ENCODE peak calls at places on chromosomes 2 and 18, in ten cellular contexts. R, W, A, J, G, S, D, Y, K and T are unnamed samples.
A peak's percentile ranks its signal among the peaks of the same experiment; 100 is the strongest.

GRCh38 chr2:219252900-219253752 is at the start of gene TUBA4B:
- DNase-seq in S (no peak), R (peak; percentile 88), K (no peak), Y (peak; percentile 75), A (no peak), W (peak; percentile 43), D (no peak), G (no peak), J (peak; percentile 43), T (no peak)

GRCh38 chr18:36153771-36154170 is 24.1 kb downstream of the ELP2 start:
- DNase-seq in S (no peak), Y (no peak), W (no peak), A (no peak), J (no peak), K (peak; percentile 15), R (no peak), G (no peak), D (no peak), T (no peak)

GRCh38 chr2:218065239-218066006 is 3.6 kb upstream of the RUFY4 start:
- DNase-seq in J (no peak), Y (no peak), S (no peak), W (no peak), K (no peak), R (peak; percentile 67), G (no peak), D (no peak), A (no peak), T (no peak)

GRCh38 chr2:8442833-8443486 is 238.9 kb upstream of the ID2 start:
- DNase-seq in J (no peak), S (no peak), K (no peak), D (no peak), Y (no peak), G (no peak), W (no peak), R (no peak), A (no peak), T (no peak)

GRCh38 chr2:39018633-39019032 is 102.2 kb downstream of the SOS1 start:
- DNase-seq in K (no peak), J (no peak), A (no peak), W (no peak), D (no peak), S (no peak), Y (no peak), G (no peak), R (no peak), T (no peak)

GRCh38 chr2:231270221-231271114 is 72.0 kb downstream of the ARMC9 start:
- DNase-seq in G (no peak), D (peak; percentile 82), S (no peak), K (no peak), Y (no peak), J (no peak), R (no peak), A (no peak), W (peak; percentile 83), T (no peak)

GRCh38 chr2:170159060-170159459 is 18.9 kb upstream of the MYO3B start:
- DNase-seq in R (no peak), K (no peak), D (no peak), Y (no peak), G (no peak), S (no peak), J (no peak), A (no peak), W (no peak), T (no peak)

GRCh38 chr18:22977847-22978701 is 44.9 kb downstream of the RBBP8 start:
- DNase-seq in W (peak; percentile 19), J (peak; percentile 43), R (no peak), K (peak; percentile 81), S (no peak), G (no peak), Y (peak; percentile 89), A (no peak), D (no peak), T (no peak)

GRCh38 chr2:163753721-163754120 is 17.9 kb upstream of the FIGN start:
- DNase-seq in W (no peak), D (no peak), Y (no peak), J (no peak), S (no peak), G (no peak), K (no peak), A (no peak), R (no peak), T (no peak)

GRCh38 chr2:223460774-223461211 is 141.4 kb downstream of the SCG2 start:
- DNase-seq in K (peak; percentile 75), J (peak; percentile 37), G (no peak), D (no peak), W (no peak), A (no peak), R (no peak), S (no peak), Y (peak; percentile 69), T (no peak)

GRCh38 chr2:137208361-137208973 is 443.1 kb downstream of the THSD7B start:
- DNase-seq in A (no peak), J (no peak), G (no peak), Y (peak; percentile 53), S (no peak), K (peak; percentile 2), W (peak; percentile 18), D (no peak), R (no peak), T (no peak)

GRCh38 chr2:189782221-189782671 is 1.9 kb downstream of the ORMDL1 start:
- DNase-seq in Y (peak; percentile 6), G (no peak), D (no peak), K (peak; percentile 43), W (no peak), J (no peak), A (no peak), R (no peak), S (no peak), T (no peak)

GRCh38 chr2:121038031-121038430 is 247.0 kb downstream of the TFCP2L1 start:
- DNase-seq in W (no peak), D (no peak), S (no peak), A (no peak), J (no peak), R (no peak), G (no peak), Y (no peak), K (no peak), T (no peak)

GRCh38 chr2:177474904-177475474 is 82.4 kb downstream of the AGPS start:
- DNase-seq in J (no peak), R (no peak), Y (no peak), G (no peak), K (peak; percentile 78), W (no peak), D (no peak), A (no peak), S (no peak), T (no peak)

DNA sequence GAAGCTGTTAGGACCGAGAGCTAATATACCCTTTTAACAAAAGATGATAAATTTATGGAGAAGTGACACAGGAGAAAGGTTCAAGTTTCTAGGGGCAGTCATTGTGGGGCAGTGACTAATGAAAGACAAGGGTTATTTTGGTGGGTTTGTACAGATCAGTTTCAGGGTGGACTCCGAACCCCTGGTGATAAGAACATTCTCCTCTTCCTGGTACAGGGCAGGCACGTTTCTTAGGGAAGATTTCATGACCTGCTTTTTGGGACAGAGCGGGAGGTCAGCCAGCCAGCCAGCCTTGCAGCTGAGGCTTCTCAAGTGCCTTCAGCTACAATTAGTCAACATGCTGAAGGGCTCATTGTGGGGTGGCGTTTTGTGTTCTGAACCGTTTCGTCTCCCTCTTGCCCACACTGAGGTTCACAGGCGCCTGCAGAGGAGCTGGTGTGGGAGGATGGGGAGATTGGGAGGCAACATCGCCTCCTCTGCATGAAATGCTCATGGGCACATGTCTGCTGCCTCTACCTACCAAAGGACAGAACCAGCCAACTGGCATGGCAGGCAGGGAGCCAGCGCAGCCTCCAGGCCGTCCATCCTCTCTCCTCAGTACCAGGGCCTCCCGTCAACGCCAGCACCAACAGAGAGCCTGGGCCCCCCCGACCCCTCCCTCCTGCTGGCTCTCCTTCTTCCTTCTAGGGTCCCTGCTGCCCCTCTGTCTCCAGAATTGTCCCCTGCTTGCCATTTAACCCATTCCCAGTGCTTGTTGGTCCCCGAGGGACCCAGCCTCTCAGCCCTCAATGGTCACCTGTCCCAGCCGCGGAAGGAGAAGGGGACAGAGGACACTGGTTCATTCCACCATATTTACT is 9.6 kb downstream of the CHMP1B start:
- DNase-seq in W (no peak), R (no peak), A (no peak), J (no peak), S (no peak), K (no peak), D (no peak), G (no peak), Y (no peak), T (no peak)
- H3K4me1 ChIP-seq in W (peaks cover 5% of the 10 kb centered on the region), R (peaks cover 18% of the 10 kb centered on the region), A (no peaks in the 10 kb centered on the region), J (peaks cover 36% of the 10 kb centered on the region), S (no peaks in the 10 kb centered on the region), K (peaks cover 14% of the 10 kb centered on the region), D (no peaks in the 10 kb centered on the region), G (peaks cover 9% of the 10 kb centered on the region), Y (peaks cover 43% of the 10 kb centered on the region), T (peaks cover 22% of the 10 kb centered on the region)

DNA sequence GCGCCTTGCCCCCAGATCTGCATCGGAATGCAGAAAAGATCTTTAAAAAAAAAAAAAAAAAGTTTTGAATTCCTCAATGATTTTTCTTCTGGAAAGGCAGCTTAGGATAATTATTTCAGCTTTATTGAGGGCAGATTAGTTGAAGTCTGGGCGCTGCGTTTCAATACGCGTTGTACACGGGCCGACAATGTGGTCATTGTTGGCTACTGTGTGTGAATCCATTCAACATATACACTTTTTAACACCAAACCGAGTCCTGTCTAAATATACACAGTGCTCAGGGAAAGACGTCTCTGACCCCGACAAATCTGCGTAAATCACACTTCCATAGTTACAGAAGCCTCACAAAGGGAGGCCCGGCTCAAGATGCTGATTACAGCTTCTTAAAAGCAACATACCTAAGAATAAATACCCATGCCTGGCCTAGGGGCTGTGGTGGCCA is 1.4 kb upstream of the SIX3 start:
- DNase-seq in J (no peak), D (no peak), A (no peak), W (no peak), Y (no peak), K (no peak), R (no peak), G (no peak), S (no peak), T (no peak)
- H3K4me3 ChIP-seq in J (no peak overlapping the region), D (no peak overlapping the region), A (no peak overlapping the region), W (no peak overlapping the region), Y (no peak overlapping the region), K (no peak overlapping the region), R (no peak overlapping the region), G (no peak overlapping the region), S (no peak overlapping the region), T (no peak overlapping the region)

GRCh38 chr2:82215212-82215611 is 1910.7 kb upstream of the LRRTM1 start:
- DNase-seq in S (no peak), D (no peak), A (no peak), R (peak; percentile 23), G (no peak), W (no peak), Y (no peak), J (no peak), K (no peak), T (no peak)
- H3K9me3 ChIP-seq in S (no peaks in the 10 kb centered on the region), D (no peaks in the 10 kb centered on the region), A (no peaks in the 10 kb centered on the region), R (no peaks in the 10 kb centered on the region), G (no peaks in the 10 kb centered on the region), W (no peaks in the 10 kb centered on the region), Y (peaks cover 11% of the 10 kb centered on the region), J (peaks cover 13% of the 10 kb centered on the region), K (no peaks in the 10 kb centered on the region), T (no peaks in the 10 kb centered on the region)

DNA sequence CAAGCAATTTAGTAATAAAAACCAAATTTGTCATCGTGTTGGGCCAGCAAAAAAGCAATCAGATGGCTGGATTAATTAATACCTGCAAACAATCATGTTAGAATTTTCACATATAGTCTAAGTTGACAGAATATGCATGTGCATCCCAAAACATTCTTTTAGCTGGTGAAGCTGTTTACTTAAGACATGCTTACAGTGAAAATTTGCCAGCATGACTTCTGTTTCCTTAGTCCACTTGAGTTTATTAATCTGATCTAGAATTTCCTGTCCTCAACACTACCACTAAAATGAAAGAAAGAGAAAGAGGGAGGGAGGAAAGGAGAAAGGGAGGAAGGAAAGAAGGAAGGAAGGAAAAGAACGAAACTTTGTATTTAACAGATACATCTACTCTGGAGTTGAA is 2109.9 kb upstream of the PIK3C3 start:
- DNase-seq in Y (no peak), W (no peak), J (no peak), R (no peak), D (no peak), A (no peak), G (no peak), S (no peak), K (no peak), T (no peak)
- H3K4me1 ChIP-seq in Y (peaks cover 13% of the 10 kb centered on the region), W (no peaks in the 10 kb centered on the region), J (no peaks in the 10 kb centered on the region), R (peaks cover 7% of the 10 kb centered on the region), D (no peaks in the 10 kb centered on the region), A (no peaks in the 10 kb centered on the region), G (peaks cover 9% of the 10 kb centered on the region), S (no peaks in the 10 kb centered on the region), K (no peaks in the 10 kb centered on the region), T (no peaks in the 10 kb centered on the region)